ENCODE peak calls at places on chromosome 4, in four cellular contexts. Z is GM06990, N is kidney epithelial cell, J is adrenal gland. E is an unnamed sample.

GRCh38 chr4:182143822-182144620 is 99.2 kb upstream of the TENM3 start:
- DNase-seq in N (peak; percentile 54), J (peak; percentile 69), Z (peak; percentile 48), E (peak; percentile 77)

GRCh38 chr4:30429813-30430466 is 290.2 kb upstream of the PCDH7 start:
- DNase-seq in Z (peak; percentile 9), J (no peak), N (peak; percentile 18), E (peak; percentile 72)

GRCh38 chr4:4854649-4855292 is 4.7 kb upstream of the MSX1 start:
- DNase-seq in Z (no peak), N (no peak), J (no peak), E (no peak)

GRCh38 chr4:107894138-107894603 is 37.2 kb upstream of the CYP2U1 start:
- DNase-seq in Z (no peak), J (no peak), N (no peak), E (no peak)

GRCh38 chr4:22692736-22693135 is at the start of gene GBA3:
- DNase-seq in Z (no peak), J (no peak), N (no peak), E (no peak)

GRCh38 chr4:182179105-182179504 is 64.1 kb upstream of the TENM3 start:
- DNase-seq in J (no peak), Z (no peak), N (no peak), E (peak; percentile 66)

GRCh38 chr4:173509031-173510001 is 20.7 kb downstream of the HAND2 start:
- DNase-seq in N (no peak), Z (no peak), J (no peak), E (no peak)

GRCh38 chr4:73662709-73663546 is 42.7 kb upstream of the RASSF6 start:
- DNase-seq in Z (no peak), N (no peak), J (no peak), E (peak; percentile 70)

GRCh38 chr4:121034010-121034409 is 38.3 kb downstream of the NDNF start:
- DNase-seq in N (no peak), J (peak; percentile 59), Z (no peak), E (peak; percentile 92)

GRCh38 chr4:1589098-1589497 is 95.0 kb downstream of the FAM53A start:
- DNase-seq in J (no peak), Z (no peak), N (no peak), E (no peak)

GRCh38 chr4:81852031-81852715 is 380.5 kb upstream of the RASGEF1B start:
- DNase-seq in N (no peak), Z (no peak), J (no peak), E (no peak)

GRCh38 chr4:94463771-94464170 is 12.0 kb downstream of the PDLIM5 start:
- DNase-seq in N (no peak), Z (no peak), J (no peak), E (no peak)

GRCh38 chr4:173827707-173828106 is 297.7 kb upstream of the HAND2 start:
- DNase-seq in J (no peak), N (no peak), Z (no peak), E (no peak)

GRCh38 chr4:102825261-102826071 is 1.9 kb downstream of the UBE2D3 start:
- DNase-seq in Z (peak; percentile 16), N (no peak), J (peak; percentile 63), E (peak; percentile 82)

GRCh38 chr4:4913147-4913561 is 53.7 kb downstream of the MSX1 start:
- DNase-seq in Z (no peak), J (no peak), N (no peak), E (no peak)

GRCh38 chr4:130056286-130056685 is 960.3 kb downstream of the C4orf33 start:
- DNase-seq in J (no peak), Z (no peak), N (no peak), E (no peak)

GRCh38 chr4:154030747-154031146 is 241.9 kb upstream of the SFRP2 start:
- DNase-seq in J (no peak), Z (no peak), N (peak; percentile 35), E (no peak)

GRCh38 chr4:184417802-184418511 is 56.4 kb downstream of the IRF2 start:
- DNase-seq in J (no peak), N (peak; percentile 61), Z (peak; percentile 72), E (peak; percentile 95)

GRCh38 chr4:90349632-90350031 is 222.4 kb downstream of the CCSER1 start:
- DNase-seq in Z (no peak), N (no peak), J (no peak), E (no peak)

GRCh38 chr4:140718240-140718639 is 37.9 kb downstream of the TBC1D9 start:
- DNase-seq in N (peak; percentile 37), J (no peak), Z (no peak), E (peak; percentile 50)

GRCh38 chr4:1187182-1187581 is 14.8 kb upstream of the SPON2 start:
- DNase-seq in N (no peak), Z (peak; percentile 10), J (no peak), E (no peak)

GRCh38 chr4:822361-823092 is 3.4 kb downstream of the CPLX1 start:
- DNase-seq in N (no peak), Z (no peak), J (no peak), E (no peak)

GRCh38 chr4:187302456-187302855 is 578.8 kb upstream of the FAT1 start:
- DNase-seq in J (no peak), N (no peak), Z (no peak), E (no peak)

GRCh38 chr4:55216871-55217635 is 91.7 kb upstream of the KDR start:
- DNase-seq in Z (no peak), N (no peak), J (no peak), E (no peak)

GRCh38 chr4:58042176-58042575 is 932.0 kb upstream of the IGFBP7 start:
- DNase-seq in J (no peak), N (no peak), Z (no peak), E (peak; percentile 32)

GRCh38 chr4:13430834-13431568 is 53.1 kb downstream of the RAB28 start:
- DNase-seq in J (no peak), N (no peak), Z (no peak), E (peak; percentile 11)
- TF ChIP-seq CTCF in J (no peak), N (peak; percentile 6), Z (peak; percentile 31), E (peak; percentile 22)

GRCh38 chr4:186192068-186192751 is 843 bp downstream of the CYP4V2 start:
- DNase-seq in Z (no peak), J (peak; percentile 62), N (no peak), E (peak; percentile 48)

GRCh38 chr4:186193851-186194250 is 2.5 kb downstream of the CYP4V2 start:
- DNase-seq in J (no peak), N (no peak), Z (no peak), E (no peak)

GRCh38 chr4:186189656-186190055 is 1.7 kb upstream of the CYP4V2 start:
- DNase-seq in J (no peak), Z (no peak), N (no peak), E (no peak)

GRCh38 chr4:186190456-186191265 is 706 bp upstream of the CYP4V2 start:
- DNase-seq in Z (no peak), J (no peak), N (no peak), E (no peak)

DNA sequence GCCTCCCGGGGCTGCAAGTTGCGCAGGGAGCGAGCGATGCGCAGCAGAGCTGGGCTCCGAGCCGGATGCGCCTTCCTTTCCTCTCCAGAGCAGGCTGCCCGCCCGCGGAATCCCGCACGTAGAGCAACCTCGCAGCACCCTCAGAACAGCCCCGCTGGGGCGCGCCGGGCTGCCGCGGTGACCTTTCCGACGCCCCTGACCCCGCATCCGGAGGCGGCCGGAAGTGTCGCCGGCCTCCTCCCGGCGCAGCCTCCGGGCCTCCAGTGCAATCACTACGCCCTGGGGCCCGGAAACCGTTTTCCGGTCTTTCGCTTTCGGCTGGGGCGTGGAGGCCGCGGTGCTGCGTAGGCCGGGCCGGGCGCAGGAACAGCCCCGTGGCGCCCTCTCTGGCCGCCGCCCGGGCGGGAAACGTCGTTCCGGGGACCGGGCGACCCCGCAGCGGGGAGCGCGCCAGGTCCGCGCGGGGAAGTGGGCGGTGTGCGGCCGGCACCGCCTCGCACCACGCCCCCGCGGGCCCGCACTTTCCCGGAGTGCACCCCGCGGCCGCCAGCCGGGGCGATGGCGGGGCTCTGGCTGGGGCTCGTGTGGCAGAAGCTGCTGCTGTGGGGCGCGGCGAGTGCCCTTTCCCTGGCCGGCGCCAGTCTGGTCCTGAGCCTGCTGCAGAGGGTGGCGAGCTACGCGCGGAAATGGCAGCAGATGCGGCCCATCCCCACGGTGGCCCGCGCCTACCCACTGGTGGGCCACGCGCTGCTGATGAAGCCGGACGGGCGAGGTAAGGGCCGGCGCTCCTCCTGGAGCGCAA is at the start of gene CYP4V2:
- DNase-seq in J (peak; percentile 84), N (peak; percentile 10), Z (peak; percentile 93), E (peak; percentile 71)
- TF ChIP-seq CTCF in J (peak; percentile 20), N (no peak), Z (peak; percentile 33), E (peak; percentile 22)

DNA sequence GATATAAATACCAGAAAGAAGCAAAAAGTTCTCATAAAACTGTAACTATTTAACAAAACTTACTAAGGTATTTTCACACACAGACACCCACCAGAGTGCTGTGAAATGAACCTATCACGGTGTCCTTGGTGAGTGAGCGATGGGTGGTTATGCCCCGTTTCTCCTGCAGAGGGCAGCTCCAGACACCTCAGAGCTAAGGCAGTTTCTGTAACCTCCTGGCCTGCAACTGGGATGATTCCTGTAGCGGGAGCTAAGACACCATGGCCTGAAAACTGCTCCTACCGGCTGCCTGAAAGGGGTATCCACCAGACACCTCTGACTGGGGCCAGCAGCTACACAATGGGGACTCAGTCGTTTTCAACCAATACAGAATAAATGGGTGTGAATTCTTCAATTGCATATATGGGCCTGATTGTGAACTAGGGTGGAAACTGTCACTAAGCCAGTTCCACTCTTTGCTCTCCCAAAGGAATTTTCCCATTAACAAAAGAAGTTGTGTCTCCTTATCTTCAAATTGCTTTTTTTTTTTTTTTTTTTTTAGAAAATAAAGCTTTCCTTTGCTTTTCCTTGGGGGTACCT is 2375.8 kb upstream of the TENM3 start:
- DNase-seq in Z (peak; percentile 9), J (peak; percentile 88), N (peak; percentile 5), E (peak; percentile 81)
- TF ChIP-seq CTCF in Z (peak; percentile 76), J (peak; percentile 84), N (peak; percentile 94), E (peak; percentile 78)

GRCh38 chr4:26233350-26233749 is 87.5 kb upstream of the RBPJ start:
- DNase-seq in N (no peak), J (no peak), Z (no peak), E (no peak)

GRCh38 chr4:26237916-26238315 is 82.9 kb upstream of the RBPJ start:
- DNase-seq in Z (no peak), J (no peak), N (no peak), E (no peak)

GRCh38 chr4:26238782-26239647 is 81.8 kb upstream of the RBPJ start:
- DNase-seq in Z (no peak), J (no peak), N (no peak), E (no peak)

GRCh38 chr4:26238426-26238781 is 82.4 kb upstream of the RBPJ start:
- DNase-seq in J (no peak), Z (no peak), N (no peak), E (no peak)

GRCh38 chr4:26235500-26235899 is 85.3 kb upstream of the RBPJ start:
- DNase-seq in Z (no peak), N (no peak), J (peak; percentile 30), E (peak; percentile 92)
- TF ChIP-seq CTCF in Z (no peak), N (no peak), J (no peak), E (no peak)

GRCh38 chr4:7902826-7903225 is 36.8 kb downstream of the AFAP1 start:
- DNase-seq in Z (no peak), J (no peak), N (no peak), E (no peak)

GRCh38 chr4:7900351-7900750 is 39.3 kb downstream of the AFAP1 start:
- DNase-seq in Z (no peak), N (no peak), J (no peak), E (no peak)

GRCh38 chr4:7899184-7899583 is 40.5 kb downstream of the AFAP1 start:
- DNase-seq in N (no peak), Z (no peak), J (no peak), E (no peak)

GRCh38 chr4:7902101-7902553 is 37.5 kb downstream of the AFAP1 start:
- DNase-seq in N (no peak), J (no peak), Z (no peak), E (no peak)

GRCh38 chr4:7901274-7901845 is 38.3 kb downstream of the AFAP1 start:
- DNase-seq in Z (no peak), J (no peak), N (no peak), E (no peak)
- TF ChIP-seq CTCF in Z (no peak), J (no peak), N (no peak), E (no peak)

GRCh38 chr4:99047710-99048109 is 40.9 kb downstream of the ADH5 start:
- DNase-seq in N (no peak), Z (no peak), J (no peak), E (no peak)
- TF ChIP-seq CTCF in N (no peak), Z (no peak), J (no peak), E (no peak)

E was measured in MCF 10A.